ENCODE peak calls at places on chromosomes 3 and 15, in five cellular contexts. M, L, B, E and Y are unnamed samples.
A peak's percentile ranks its signal among the peaks of the same experiment; 100 is the strongest.

GRCh38 chr3:47365213-47366153 is 15.3 kb upstream of the PTPN23 start:
- DNase-seq in M (peak; percentile 83), L (peak; percentile 13), B (no peak), E (no peak), Y (no peak)

GRCh38 chr3:179606534-179607085 is 2.0 kb downstream of the NDUFB5 start:
- DNase-seq in M (no peak), L (no peak), B (no peak), E (no peak), Y (no peak)

GRCh38 chr3:128317698-128318231 is 148.9 kb downstream of the DNAJB8 start:
- DNase-seq in M (peak; percentile 6), L (no peak), B (peak; percentile 54), E (no peak), Y (no peak)

GRCh38 chr15:94164202-94164807 is 67.1 kb upstream of the MCTP2 start:
- DNase-seq in M (peak; percentile 35), L (peak; percentile 49), B (no peak), E (no peak), Y (peak; percentile 32)

GRCh38 chr3:127839099-127839498 is 16.8 kb upstream of the MGLL start:
- DNase-seq in M (no peak), L (no peak), B (no peak), E (no peak), Y (no peak)

GRCh38 chr15:77057072-77057471 is 13.8 kb downstream of the TSPAN3 start:
- DNase-seq in M (no peak), L (no peak), B (no peak), E (no peak), Y (no peak)

GRCh38 chr3:112011376-112011940 is 12.7 kb downstream of the TAGLN3 start:
- DNase-seq in M (no peak), L (no peak), B (no peak), E (no peak), Y (no peak)

GRCh38 chr3:13260259-13261103 is 159.6 kb downstream of the NUP210 start:
- DNase-seq in M (no peak), L (no peak), B (no peak), E (no peak), Y (no peak)

GRCh38 chr3:149090907-149091306 is 4.6 kb upstream of the HLTF start:
- DNase-seq in M (no peak), L (no peak), B (no peak), E (no peak), Y (no peak)

GRCh38 chr15:69298697-69299441 is at the start of gene PAQR5:
- DNase-seq in M (no peak), L (no peak), B (no peak), E (peak; percentile 59), Y (no peak)

GRCh38 chr3:194852345-194852744 is 166.7 kb downstream of the FAM43A start:
- DNase-seq in M (no peak), L (no peak), B (no peak), E (no peak), Y (no peak)

GRCh38 chr3:62665627-62666433 is 209.4 kb downstream of the CADPS start:
- DNase-seq in M (peak; percentile 58), L (no peak), B (peak; percentile 93), E (peak; percentile 67), Y (peak; percentile 71)

GRCh38 chr3:160968731-160969130 is 136.4 kb downstream of the B3GALNT1 start:
- DNase-seq in M (peak; percentile 1), L (no peak), B (no peak), E (no peak), Y (no peak)

GRCh38 chr3:101512521-101513418 is at the start of gene SENP7:
- DNase-seq in M (peak; percentile 85), L (peak; percentile 44), B (peak; percentile 96), E (peak; percentile 92), Y (peak; percentile 84)

GRCh38 chr3:4716731-4717362 is 223.7 kb downstream of the ITPR1 start:
- DNase-seq in M (peak; percentile 25), L (no peak), B (no peak), E (no peak), Y (no peak)

GRCh38 chr3:17473761-17474160 is 268.7 kb downstream of the TBC1D5 start:
- DNase-seq in M (peak; percentile 48), L (no peak), B (no peak), E (no peak), Y (no peak)

GRCh38 chr3:39812537-39812936 is 3.1 kb downstream of the MYRIP start:
- DNase-seq in M (peak; percentile 13), L (no peak), B (no peak), E (no peak), Y (no peak)

GRCh38 chr15:75712668-75713337 is at the start of gene CSPG4:
- DNase-seq in M (peak; percentile 65), L (no peak), B (no peak), E (peak; percentile 85), Y (peak; percentile 83)

GRCh38 chr15:66649235-66649984 is 52.6 kb upstream of the SMAD6 start:
- DNase-seq in M (no peak), L (no peak), B (no peak), E (no peak), Y (no peak)

GRCh38 chr3:143150076-143150475 is 30.5 kb downstream of the CHST2 start:
- DNase-seq in M (no peak), L (no peak), B (no peak), E (no peak), Y (no peak)

GRCh38 chr15:56339594-56339993 is 25.6 kb upstream of the TEX9 start:
- DNase-seq in M (no peak), L (no peak), B (no peak), E (no peak), Y (no peak)

DNA sequence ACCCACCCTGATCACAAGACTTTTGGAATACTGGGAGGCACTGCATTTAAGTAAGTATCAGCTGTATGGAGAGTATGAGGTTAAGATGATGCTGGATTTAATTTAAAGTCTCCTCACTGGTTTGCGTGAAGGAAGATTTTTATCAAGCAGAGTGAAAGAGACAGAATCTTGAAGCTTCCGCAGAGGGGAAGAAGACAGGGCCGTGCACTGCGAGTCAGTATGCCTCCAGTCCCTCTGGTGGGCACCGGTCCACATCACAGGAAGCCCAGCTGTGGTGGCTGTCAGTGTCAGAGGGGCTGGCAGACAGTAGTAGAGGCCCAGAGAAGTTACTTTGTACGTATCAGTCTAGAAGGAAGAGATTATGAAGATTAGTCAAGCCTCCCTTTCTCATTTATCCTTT is 379.0 kb upstream of the TPRG1 start:
- DNase-seq in M (peak; percentile 38), L (no peak), B (no peak), E (peak; percentile 72), Y (peak; percentile 21)
- TF ChIP-seq CTCF in M (peak; percentile 36), L (peak; percentile 35), B (no peak), E (peak; percentile 12), Y (no peak)

GRCh38 chr3:105801397-105801796 is 67.4 kb downstream of the CBLB start:
- DNase-seq in M (no peak), L (no peak), B (no peak), E (no peak), Y (no peak)

GRCh38 chr3:105793040-105793439 is 75.8 kb downstream of the CBLB start:
- DNase-seq in M (peak; percentile 37), L (no peak), B (no peak), E (no peak), Y (no peak)

GRCh38 chr3:105800320-105800719 is 68.5 kb downstream of the CBLB start:
- DNase-seq in M (no peak), L (no peak), B (no peak), E (no peak), Y (no peak)

GRCh38 chr3:105802073-105802706 is 66.6 kb downstream of the CBLB start:
- DNase-seq in M (no peak), L (no peak), B (no peak), E (no peak), Y (no peak)

GRCh38 chr3:105798381-105798934 is 70.4 kb downstream of the CBLB start:
- DNase-seq in M (no peak), L (no peak), B (no peak), E (no peak), Y (no peak)
- H3K4me3 ChIP-seq in M (no peak overlapping the region), L (no peak overlapping the region), B (no peak overlapping the region), E (no peak overlapping the region), Y (no peak overlapping the region)

DNA sequence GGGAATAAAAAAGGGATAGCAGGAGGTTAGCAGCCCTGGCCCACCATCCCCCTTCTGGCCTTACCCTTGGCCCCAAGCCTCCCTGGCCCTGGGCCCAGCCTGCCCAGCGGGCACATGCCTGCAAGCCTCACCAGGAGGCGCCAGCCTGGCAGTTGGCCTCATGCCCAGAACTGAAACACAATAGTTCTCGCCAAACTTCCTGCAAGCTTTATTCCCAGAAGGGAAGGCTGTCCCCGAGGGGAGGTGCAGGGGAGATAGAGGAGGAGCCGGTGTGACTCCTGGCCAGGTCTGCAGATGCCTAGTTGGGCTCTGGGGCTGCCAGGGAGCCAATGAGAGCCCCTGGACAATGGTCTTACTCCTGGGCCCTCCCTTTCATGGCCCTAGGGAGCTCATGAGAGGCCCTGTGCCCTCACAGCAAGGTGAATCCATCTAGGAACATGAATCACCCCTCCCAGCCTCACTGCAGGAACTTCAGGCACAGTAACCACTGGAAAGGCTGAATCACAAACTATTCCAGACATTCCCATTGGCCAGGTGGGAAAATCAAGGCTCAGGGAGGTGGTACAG is 4.0 kb downstream of the CCDC33 start:
- DNase-seq in M (peak; percentile 91), L (no peak), B (no peak), E (peak; percentile 87), Y (peak; percentile 77)
- TF ChIP-seq CTCF in M (peak; percentile 56), L (peak; percentile 48), B (no peak), E (peak; percentile 52), Y (no peak)

GRCh38 chr15:92832992-92833438 is 67.1 kb upstream of the CHD2 start:
- DNase-seq in M (peak; percentile 37), L (no peak), B (no peak), E (no peak), Y (no peak)
- H3K4me3 ChIP-seq in M (no peak overlapping the region), L (no peak overlapping the region), B (no peak overlapping the region), E (peak overlapping the region; percentile 59), Y (no peak overlapping the region)

DNA sequence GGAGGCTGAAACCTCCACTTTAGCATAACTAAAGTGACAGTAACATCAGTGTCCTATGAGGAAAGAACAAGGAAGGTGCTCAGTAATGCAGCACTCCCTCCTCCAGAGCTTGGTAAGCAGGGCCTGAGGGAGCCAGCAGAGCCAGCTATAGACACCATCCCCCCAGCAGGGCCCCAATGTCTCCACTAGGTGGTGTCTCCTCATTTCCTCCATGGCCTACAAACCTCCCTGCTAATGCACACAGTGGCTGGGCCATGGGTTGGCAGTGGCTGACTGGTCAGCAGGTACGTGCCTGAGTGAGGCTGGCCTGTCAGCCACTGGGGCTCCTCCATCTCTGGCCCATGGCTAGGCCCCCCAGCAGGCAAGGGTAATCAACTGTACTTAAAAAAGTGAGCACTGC is 13.6 kb downstream of the MRPS25 start:
- DNase-seq in M (peak; percentile 46), L (no peak), B (no peak), E (peak; percentile 63), Y (no peak)
- TF ChIP-seq CTCF in M (peak; percentile 68), L (peak; percentile 66), B (no peak), E (peak; percentile 30), Y (no peak)